ENCODE peak calls at places on chromosomes 12 and 14, in five cellular contexts. F is naive thymus-derived CD8-positive, alpha-beta T cell; Y is colonic mucosa; X is naive thymus-derived CD4-positive, alpha-beta T cell; J is Panc1. T is an unnamed sample.

GRCh38 chr12:69966409-69966808 is 141.4 kb downstream of the MYRFL start:
- DNase-seq in F (no peak), Y (no peak), X (no peak), J (no peak), T (no peak)

GRCh38 chr14:99756796-99757195 is 36.4 kb upstream of the EML1 start:
- DNase-seq in F (no peak), Y (no peak), X (no peak), J (no peak), T (no peak)

GRCh38 chr12:4586500-4586899 is 24.5 kb downstream of the DYRK4 start:
- DNase-seq in F (no peak), Y (no peak), X (no peak), J (no peak), T (no peak)

GRCh38 chr12:26346748-26347147 is 151.4 kb downstream of the SSPN start:
- DNase-seq in F (no peak), Y (no peak), X (no peak), J (no peak), T (no peak)

GRCh38 chr12:57896139-57896436 is 45.3 kb upstream of the ATP23 start:
- DNase-seq in F (no peak), Y (peak), X (no peak), J (no peak), T (no peak)

GRCh38 chr12:50101663-50102062 is 2.1 kb upstream of the GPD1 start:
- DNase-seq in F (no peak), Y (no peak), X (no peak), J (no peak), T (peak)

GRCh38 chr14:31025335-31026075 is at the start of gene AP4S1:
- DNase-seq in F (peak), Y (peak), X (peak), J (no peak), T (peak)

GRCh38 chr12:70692681-70693288 is 55.6 kb upstream of the PTPRB start:
- DNase-seq in F (no peak), Y (no peak), X (no peak), J (no peak), T (no peak)

GRCh38 chr14:104697317-104697703 is 7.9 kb downstream of the INF2 start:
- DNase-seq in F (no peak), Y (no peak), X (no peak), J (no peak), T (no peak)

GRCh38 chr14:24207104-24207543 is 1.6 kb downstream of the TSSK4 start:
- DNase-seq in F (no peak), Y (no peak), X (no peak), J (no peak), T (no peak)

GRCh38 chr12:6699989-6700645 is 498 bp downstream of the PIANP start:
- DNase-seq in F (no peak), Y (no peak), X (no peak), J (no peak), T (no peak)

GRCh38 chr12:92735131-92735721 is 32.4 kb downstream of the PLEKHG7 start:
- DNase-seq in F (no peak), Y (no peak), X (no peak), J (no peak), T (no peak)

GRCh38 chr14:88473791-88474190 is 81.0 kb downstream of the PTPN21 start:
- DNase-seq in F (no peak), Y (no peak), X (no peak), J (no peak), T (no peak)

GRCh38 chr14:33568935-33569579 is 381.8 kb downstream of the EGLN3 start:
- DNase-seq in F (no peak), Y (no peak), X (no peak), J (no peak), T (no peak)

GRCh38 chr12:130298322-130298721 is 39.4 kb upstream of the PIWIL1 start:
- DNase-seq in F (no peak), Y (no peak), X (no peak), J (no peak), T (no peak)

GRCh38 chr12:89975578-89975977 is 266.9 kb upstream of the ATP2B1 start:
- DNase-seq in F (no peak), Y (no peak), X (no peak), J (no peak), T (no peak)

GRCh38 chr12:54385251-54385914 is 850 bp upstream of the ZNF385A start:
- DNase-seq in F (no peak), Y (no peak), X (no peak), J (no peak), T (no peak)